ENCODE peak calls at places on chromosomes 13 and 19, in eight cellular contexts. A is cardiac muscle cell; K is mucosa of descending colon; L is aorta; Y is right atrium auricular region; H is adipocyte; O is CD8-positive, alpha-beta memory T cell; I is CD8-positive, alpha-beta T cell. D is an unnamed sample. For H3K4me1 and H3K9me3, the result is how much of the 10 kb centered on the place peaks cover.

GRCh38 chr19:55681131-55682087 is 6.4 kb downstream of the EPN1 start:
- DNase-seq in A (no peak), K (no peak), L (no peak), Y (no peak), H (peak), O (no peak), I (no peak), D (no peak)

GRCh38 chr19:51739466-51740213 is 12.0 kb downstream of the FPR1 start:
- DNase-seq in A (no peak), K (no peak), L (no peak), Y (no peak), H (no peak), O (no peak), I (no peak), D (no peak)

GRCh38 chr13:98582947-98583346 is 6.0 kb upstream of the STK24 start:
- DNase-seq in A (no peak), K (no peak), L (no peak), Y (no peak), H (no peak), O (no peak), I (no peak), D (no peak)

GRCh38 chr19:2607712-2608601 is 94.5 kb downstream of the GNG7 start:
- DNase-seq in A (no peak), K (peak), L (peak), Y (no peak), H (no peak), O (peak), I (peak), D (no peak)

GRCh38 chr19:45601524-45602522 is at the start of gene GPR4:
- DNase-seq in A (peak), K (no peak), L (no peak), Y (no peak), H (no peak), O (no peak), I (no peak), D (peak)

GRCh38 chr19:35211545-35212230 is 16.9 kb downstream of the FAM187B start:
- DNase-seq in A (no peak), K (peak), L (no peak), Y (peak), H (no peak), O (peak), I (peak), D (peak)

GRCh38 chr13:46603165-46603603 is 50.2 kb downstream of the LRCH1 start:
- DNase-seq in A (peak), K (no peak), L (no peak), Y (no peak), H (no peak), O (no peak), I (no peak), D (no peak)

GRCh38 chr19:39325778-39326680 is 5.4 kb upstream of the LRFN1 start:
- DNase-seq in A (no peak), K (no peak), L (no peak), Y (no peak), H (no peak), O (no peak), I (no peak), D (no peak)

GRCh38 chr19:4620675-4621074 is 18.6 kb upstream of the TNFAIP8L1 start:
- DNase-seq in A (no peak), K (no peak), L (no peak), Y (no peak), H (no peak), O (no peak), I (no peak), D (no peak)

GRCh38 chr13:96460571-96460970 is 370.7 kb downstream of the HS6ST3 start:
- DNase-seq in A (peak), K (no peak), L (no peak), Y (no peak), H (no peak), O (no peak), I (no peak), D (no peak)

GRCh38 chr13:20191902-20192469 is 752 bp downstream of the GJB2 start:
- DNase-seq in A (peak), K (peak), L (no peak), Y (no peak), H (peak), O (no peak), I (no peak), D (no peak)

GRCh38 chr19:42386974-42387707 is 3.0 kb downstream of the CNFN start:
- DNase-seq in A (peak), K (peak), L (no peak), Y (peak), H (peak), O (peak), I (peak), D (peak)

GRCh38 chr13:37198629-37199028 is 93.2 kb upstream of the CSNK1A1L start:
- DNase-seq in A (no peak), K (no peak), L (no peak), Y (no peak), H (no peak), O (no peak), I (no peak), D (no peak)

GRCh38 chr19:13013649-13014048 is 18.4 kb downstream of the NFIX start:
- DNase-seq in A (no peak), K (no peak), L (no peak), Y (no peak), H (no peak), O (no peak), I (no peak), D (no peak)

GRCh38 chr19:13014921-13015280 is 19.6 kb downstream of the NFIX start:
- DNase-seq in A (no peak), K (no peak), L (no peak), Y (no peak), H (no peak), O (no peak), I (no peak), D (no peak)

GRCh38 chr19:13015361-13016231 is 20.3 kb downstream of the NFIX start:
- DNase-seq in A (peak), K (no peak), L (no peak), Y (no peak), H (no peak), O (no peak), I (no peak), D (no peak)

GRCh38 chr19:13012690-13013608 is 17.7 kb downstream of the NFIX start:
- DNase-seq in A (peak), K (peak), L (peak), Y (peak), H (no peak), O (no peak), I (no peak), D (peak)

DNA sequence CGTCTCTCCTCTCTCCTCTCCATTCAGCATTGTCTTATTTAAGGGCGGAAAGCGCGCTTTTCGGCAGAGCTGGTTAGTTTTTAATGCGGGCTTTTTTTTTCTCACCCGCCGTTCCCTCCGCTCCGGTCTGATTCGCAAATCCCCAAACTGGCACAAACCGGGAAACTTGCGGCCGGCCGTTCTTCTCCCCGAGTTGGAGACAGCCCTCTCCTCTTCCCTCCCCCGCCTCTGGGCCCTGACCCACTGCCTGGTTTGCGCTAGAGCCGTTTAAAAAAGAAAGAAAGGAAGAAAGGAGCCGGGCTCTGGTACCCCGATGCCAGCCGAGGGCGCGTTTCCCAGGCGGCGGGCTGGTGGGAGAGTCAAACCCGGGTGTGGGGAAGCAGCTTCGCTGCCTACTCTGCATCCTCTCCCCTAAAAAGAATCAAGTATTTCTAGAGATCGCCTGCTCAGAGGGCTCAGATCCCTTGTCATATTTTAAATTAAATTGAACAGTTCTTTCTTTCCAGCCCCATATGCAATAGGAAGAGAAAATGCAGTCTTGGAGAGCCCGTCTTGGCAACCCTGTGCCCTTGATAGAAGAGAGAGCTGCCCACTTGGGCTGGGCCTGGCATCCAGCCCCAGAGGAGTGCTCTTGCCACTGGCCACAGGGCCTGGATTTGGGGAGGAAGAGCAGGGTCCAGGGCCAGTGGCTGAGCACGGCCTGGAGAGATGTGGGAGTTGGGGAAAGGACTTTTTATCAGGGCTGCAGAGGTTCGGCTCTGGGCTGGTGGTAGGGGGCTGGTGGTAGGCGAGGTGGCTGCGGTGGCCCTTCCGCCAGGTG is 19.0 kb downstream of the NFIX start:
- DNase-seq in A (peak), K (no peak), L (no peak), Y (no peak), H (no peak), O (no peak), I (no peak), D (peak)
- H3K4me1 ChIP-seq in A (under half), K (under half), L (under half), Y (under half), H (half or more), O (under half), I (under half), D (under half)

GRCh38 chr19:22735911-22736645 is 47.9 kb downstream of the ZNF99 start:
- DNase-seq in A (no peak), K (no peak), L (no peak), Y (peak), H (no peak), O (no peak), I (no peak), D (no peak)
- H3K9me3 ChIP-seq in A (under half), K (half or more), L (under half), Y (under half), H (under half), O (under half), I (under half), D (under half)

GRCh38 chr19:29527500-29528328 is 1.9 kb downstream of the VSTM2B start:
- DNase-seq in A (no peak), K (no peak), L (peak), Y (no peak), H (no peak), O (no peak), I (no peak), D (no peak)

GRCh38 chr19:29529646-29530548 is 4.1 kb downstream of the VSTM2B start:
- DNase-seq in A (no peak), K (no peak), L (peak), Y (no peak), H (no peak), O (no peak), I (no peak), D (no peak)

GRCh38 chr19:29526730-29527499 is 1.1 kb downstream of the VSTM2B start:
- DNase-seq in A (no peak), K (no peak), L (peak), Y (no peak), H (no peak), O (no peak), I (no peak), D (no peak)

GRCh38 chr19:29528946-29529645 is 3.3 kb downstream of the VSTM2B start:
- DNase-seq in A (no peak), K (no peak), L (peak), Y (no peak), H (no peak), O (no peak), I (no peak), D (peak)

GRCh38 chr19:29528350-29528945 is 2.7 kb downstream of the VSTM2B start:
- DNase-seq in A (peak), K (peak), L (peak), Y (no peak), H (peak), O (peak), I (peak), D (peak)
- H3K4me1 ChIP-seq in A (under half), K (under half), L (under half), Y (under half), H (under half), O (under half), I (under half), D (under half)

GRCh38 chr13:48710160-48710559 is 56.4 kb downstream of the CYSLTR2 start:
- DNase-seq in A (no peak), K (no peak), L (no peak), Y (no peak), H (no peak), O (no peak), I (no peak), D (no peak)
- H3K9me3 ChIP-seq in A (under half), K (under half), L (under half), Y (under half), H (under half), O (under half), I (under half), D (under half)

D was measured in right cardiac atrium.